ENCODE peak calls at places on chromosome 15, in eight cellular contexts. One of them, this sample, is unnamed. For H3K36me3, the result is how much of the 10 kb centered on the place peaks cover.

GRCh38 chr15:73075151-73075859 is 23.0 kb downstream of the NEO1 start:
- DNase-seq in astrocyte: no peak
- DNase-seq in GM23248: peak
- DNase-seq in H1: no peak
- DNase-seq in IMR-90: no peak
- DNase-seq in neural progenitor cell: no peak
- DNase-seq in mesenchymal stem cell: no peak
- DNase-seq in fibroblast of lung: peak
- DNase-seq in this sample: peak

GRCh38 chr15:58475573-58476524 is 44.1 kb downstream of the LIPC start:
- DNase-seq in mesenchymal stem cell: peak
- DNase-seq in neural progenitor cell: peak
- DNase-seq in H1: no peak
- DNase-seq in astrocyte: peak
- DNase-seq in IMR-90: peak
- DNase-seq in fibroblast of lung: peak
- DNase-seq in GM23248: peak
- DNase-seq in this sample: peak

GRCh38 chr15:58797505-58797904 is 26.4 kb downstream of the MINDY2 start:
- DNase-seq in neural progenitor cell: no peak
- DNase-seq in GM23248: no peak
- DNase-seq in IMR-90: no peak
- DNase-seq in mesenchymal stem cell: no peak
- DNase-seq in astrocyte: no peak
- DNase-seq in fibroblast of lung: no peak
- DNase-seq in H1: no peak
- DNase-seq in this sample: no peak

GRCh38 chr15:51223771-51224229 is 114.6 kb downstream of the CYP19A1 start:
- DNase-seq in mesenchymal stem cell: peak
- DNase-seq in GM23248: peak
- DNase-seq in neural progenitor cell: no peak
- DNase-seq in IMR-90: peak
- DNase-seq in H1: no peak
- DNase-seq in fibroblast of lung: peak
- DNase-seq in astrocyte: peak
- DNase-seq in this sample: peak

GRCh38 chr15:70466895-70467529 is 296.3 kb downstream of the UACA start:
- DNase-seq in GM23248: peak
- DNase-seq in neural progenitor cell: peak
- DNase-seq in astrocyte: peak
- DNase-seq in mesenchymal stem cell: peak
- DNase-seq in IMR-90: peak
- DNase-seq in fibroblast of lung: peak
- DNase-seq in H1: peak
- DNase-seq in this sample: peak

GRCh38 chr15:78446551-78446950 is 8.5 kb downstream of the IREB2 start:
- DNase-seq in astrocyte: no peak
- DNase-seq in IMR-90: no peak
- DNase-seq in GM23248: no peak
- DNase-seq in fibroblast of lung: no peak
- DNase-seq in mesenchymal stem cell: no peak
- DNase-seq in H1: no peak
- DNase-seq in neural progenitor cell: no peak
- DNase-seq in this sample: no peak

GRCh38 chr15:45162771-45163507 is 24.8 kb downstream of the SHF start:
- DNase-seq in GM23248: peak
- DNase-seq in mesenchymal stem cell: peak
- DNase-seq in fibroblast of lung: peak
- DNase-seq in H1: peak
- DNase-seq in neural progenitor cell: peak
- DNase-seq in IMR-90: peak
- DNase-seq in astrocyte: peak
- DNase-seq in this sample: peak

GRCh38 chr15:71109130-71109529 is 6.1 kb upstream of the THSD4 start:
- DNase-seq in astrocyte: peak
- DNase-seq in IMR-90: peak
- DNase-seq in GM23248: peak
- DNase-seq in fibroblast of lung: peak
- DNase-seq in neural progenitor cell: no peak
- DNase-seq in H1: no peak
- DNase-seq in mesenchymal stem cell: peak
- DNase-seq in this sample: peak

GRCh38 chr15:71112429-71112828 is 2.8 kb upstream of the THSD4 start:
- DNase-seq in H1: no peak
- DNase-seq in astrocyte: peak
- DNase-seq in IMR-90: peak
- DNase-seq in GM23248: no peak
- DNase-seq in neural progenitor cell: no peak
- DNase-seq in mesenchymal stem cell: no peak
- DNase-seq in fibroblast of lung: peak
- DNase-seq in this sample: no peak

GRCh38 chr15:77402740-77403379 is 17.0 kb downstream of the PEAK1 start:
- DNase-seq in H1: no peak
- DNase-seq in neural progenitor cell: no peak
- DNase-seq in fibroblast of lung: peak
- DNase-seq in astrocyte: peak
- DNase-seq in GM23248: peak
- DNase-seq in IMR-90: peak
- DNase-seq in mesenchymal stem cell: peak
- DNase-seq in this sample: peak

GRCh38 chr15:31084176-31084575 is 17.3 kb downstream of the TRPM1 start:
- DNase-seq in GM23248: no peak
- DNase-seq in H1: no peak
- DNase-seq in astrocyte: no peak
- DNase-seq in neural progenitor cell: no peak
- DNase-seq in mesenchymal stem cell: no peak
- DNase-seq in IMR-90: no peak
- DNase-seq in fibroblast of lung: no peak
- DNase-seq in this sample: no peak

GRCh38 chr15:73388256-73388781 is 19.6 kb upstream of the HCN4 start:
- DNase-seq in GM23248: peak
- DNase-seq in IMR-90: peak
- DNase-seq in H1: no peak
- DNase-seq in mesenchymal stem cell: peak
- DNase-seq in astrocyte: peak
- DNase-seq in neural progenitor cell: no peak
- DNase-seq in fibroblast of lung: peak
- DNase-seq in this sample: peak

GRCh38 chr15:63727542-63727941 is 106.2 kb downstream of the HERC1 start:
- DNase-seq in astrocyte: no peak
- DNase-seq in mesenchymal stem cell: no peak
- DNase-seq in H1: no peak
- DNase-seq in IMR-90: no peak
- DNase-seq in fibroblast of lung: no peak
- DNase-seq in neural progenitor cell: peak
- DNase-seq in GM23248: no peak
- DNase-seq in this sample: no peak

GRCh38 chr15:85047271-85047948 is 65.8 kb downstream of the PDE8A start:
- DNase-seq in H1: no peak
- DNase-seq in IMR-90: peak
- DNase-seq in mesenchymal stem cell: peak
- DNase-seq in astrocyte: peak
- DNase-seq in GM23248: peak
- DNase-seq in neural progenitor cell: no peak
- DNase-seq in fibroblast of lung: peak
- DNase-seq in this sample: peak

GRCh38 chr15:39282663-39283208 is 298.1 kb upstream of the THBS1 start:
- DNase-seq in H1: no peak
- DNase-seq in neural progenitor cell: no peak
- DNase-seq in mesenchymal stem cell: no peak
- DNase-seq in IMR-90: no peak
- DNase-seq in astrocyte: no peak
- DNase-seq in GM23248: peak
- DNase-seq in fibroblast of lung: no peak
- DNase-seq in this sample: peak

GRCh38 chr15:25679964-25680658 is 183.0 kb downstream of the ATP10A start:
- DNase-seq in GM23248: no peak
- DNase-seq in fibroblast of lung: no peak
- DNase-seq in mesenchymal stem cell: no peak
- DNase-seq in neural progenitor cell: no peak
- DNase-seq in IMR-90: no peak
- DNase-seq in astrocyte: no peak
- DNase-seq in H1: no peak
- DNase-seq in this sample: no peak

GRCh38 chr15:72961326-72961725 is 90.9 kb upstream of the NEO1 start:
- DNase-seq in astrocyte: no peak
- DNase-seq in mesenchymal stem cell: no peak
- DNase-seq in H1: no peak
- DNase-seq in IMR-90: no peak
- DNase-seq in fibroblast of lung: no peak
- DNase-seq in neural progenitor cell: no peak
- DNase-seq in GM23248: no peak
- DNase-seq in this sample: no peak

DNA sequence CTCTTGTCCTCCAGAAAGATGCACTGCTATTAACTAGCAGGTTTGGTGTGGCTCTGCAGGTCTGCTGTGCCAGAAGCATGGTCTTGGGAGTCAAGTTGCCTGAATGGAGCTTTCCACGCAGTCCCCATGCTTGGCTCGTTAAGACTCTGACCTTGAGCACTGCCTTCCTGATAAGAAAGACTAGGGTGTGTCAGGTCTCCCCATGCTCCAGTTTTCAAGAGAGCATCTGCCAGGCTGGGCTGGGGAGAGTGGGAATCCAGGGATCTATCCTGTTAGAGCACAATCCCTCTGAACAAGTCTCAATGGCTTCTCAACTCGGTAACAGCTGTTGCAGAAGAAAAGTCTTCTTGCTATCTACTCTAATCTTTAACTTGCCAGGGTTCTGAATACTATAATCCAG is 98.2 kb downstream of the TJP1 start:
- DNase-seq in fibroblast of lung: no peak
- DNase-seq in neural progenitor cell: no peak
- DNase-seq in IMR-90: no peak
- DNase-seq in GM23248: no peak
- DNase-seq in astrocyte: no peak
- DNase-seq in H1: no peak
- DNase-seq in mesenchymal stem cell: no peak
- DNase-seq in this sample: no peak
- H3K36me3 ChIP-seq in fibroblast of lung: under half
- H3K36me3 ChIP-seq in neural progenitor cell: half or more
- H3K36me3 ChIP-seq in IMR-90: half or more
- H3K36me3 ChIP-seq in GM23248: half or more
- H3K36me3 ChIP-seq in astrocyte: half or more
- H3K36me3 ChIP-seq in H1: half or more
- H3K36me3 ChIP-seq in mesenchymal stem cell: under half
- H3K36me3 ChIP-seq in this sample: half or more

GRCh38 chr15:67833504-67834248 is 6.2 kb downstream of the RNU6-1 start:
- DNase-seq in IMR-90: no peak
- DNase-seq in H1: peak
- DNase-seq in GM23248: peak
- DNase-seq in neural progenitor cell: peak
- DNase-seq in fibroblast of lung: no peak
- DNase-seq in mesenchymal stem cell: peak
- DNase-seq in astrocyte: no peak
- DNase-seq in this sample: peak

GRCh38 chr15:67834249-67834592 is 5.6 kb downstream of the RNU6-1 start:
- DNase-seq in neural progenitor cell: no peak
- DNase-seq in GM23248: no peak
- DNase-seq in astrocyte: no peak
- DNase-seq in mesenchymal stem cell: no peak
- DNase-seq in IMR-90: no peak
- DNase-seq in H1: no peak
- DNase-seq in fibroblast of lung: no peak
- DNase-seq in this sample: no peak

GRCh38 chr15:67832031-67832551 is 6.8 kb downstream of the SKOR1 start:
- DNase-seq in IMR-90: peak
- DNase-seq in fibroblast of lung: no peak
- DNase-seq in neural progenitor cell: peak
- DNase-seq in GM23248: peak
- DNase-seq in H1: peak
- DNase-seq in mesenchymal stem cell: no peak
- DNase-seq in astrocyte: no peak
- DNase-seq in this sample: peak

GRCh38 chr15:67831363-67831762 is 6.1 kb downstream of the SKOR1 start:
- DNase-seq in mesenchymal stem cell: no peak
- DNase-seq in IMR-90: no peak
- DNase-seq in GM23248: no peak
- DNase-seq in fibroblast of lung: no peak
- DNase-seq in astrocyte: no peak
- DNase-seq in H1: peak
- DNase-seq in neural progenitor cell: no peak
- DNase-seq in this sample: no peak

GRCh38 chr15:67832965-67833503 is 6.8 kb downstream of the RNU6-1 start:
- DNase-seq in astrocyte: no peak
- DNase-seq in mesenchymal stem cell: no peak
- DNase-seq in neural progenitor cell: peak
- DNase-seq in H1: peak
- DNase-seq in fibroblast of lung: no peak
- DNase-seq in IMR-90: no peak
- DNase-seq in GM23248: no peak
- DNase-seq in this sample: no peak
- H3K9ac ChIP-seq in astrocyte: no peak
- H3K9ac ChIP-seq in mesenchymal stem cell: no peak
- H3K9ac ChIP-seq in neural progenitor cell: no peak
- H3K9ac ChIP-seq in H1: no peak
- H3K9ac ChIP-seq in fibroblast of lung: no peak
- H3K9ac ChIP-seq in IMR-90: no peak
- H3K9ac ChIP-seq in GM23248: no peak
- H3K9ac ChIP-seq in this sample: no peak

DNA sequence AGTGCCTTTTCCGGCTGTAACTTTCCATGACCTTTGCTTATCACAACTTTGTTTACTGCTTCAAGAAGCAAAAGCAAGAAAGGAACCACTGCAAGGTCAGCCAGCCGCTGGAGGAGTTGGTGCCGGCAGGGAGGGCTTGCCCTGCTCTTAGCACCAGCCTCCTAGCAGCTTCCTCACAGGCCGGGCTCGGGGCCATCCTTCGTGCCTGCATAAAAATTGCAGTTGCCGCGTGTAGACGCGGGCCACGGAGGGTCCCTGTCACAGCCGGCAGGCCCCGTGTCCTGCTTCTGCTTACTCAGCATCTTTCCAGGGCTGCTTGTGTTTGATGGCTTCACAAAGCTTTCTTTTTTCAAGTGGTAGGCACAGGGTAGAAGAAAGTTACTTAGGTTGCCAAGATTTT is 84.4 kb downstream of the PGPEP1L start:
- DNase-seq in mesenchymal stem cell: no peak
- DNase-seq in H1: no peak
- DNase-seq in fibroblast of lung: no peak
- DNase-seq in IMR-90: no peak
- DNase-seq in astrocyte: no peak
- DNase-seq in neural progenitor cell: no peak
- DNase-seq in GM23248: no peak
- DNase-seq in this sample: no peak
- H3K36me3 ChIP-seq in mesenchymal stem cell: half or more
- H3K36me3 ChIP-seq in H1: half or more
- H3K36me3 ChIP-seq in fibroblast of lung: under half
- H3K36me3 ChIP-seq in IMR-90: half or more
- H3K36me3 ChIP-seq in astrocyte: under half
- H3K36me3 ChIP-seq in neural progenitor cell: under half
- H3K36me3 ChIP-seq in GM23248: under half
- H3K36me3 ChIP-seq in this sample: under half

DNA sequence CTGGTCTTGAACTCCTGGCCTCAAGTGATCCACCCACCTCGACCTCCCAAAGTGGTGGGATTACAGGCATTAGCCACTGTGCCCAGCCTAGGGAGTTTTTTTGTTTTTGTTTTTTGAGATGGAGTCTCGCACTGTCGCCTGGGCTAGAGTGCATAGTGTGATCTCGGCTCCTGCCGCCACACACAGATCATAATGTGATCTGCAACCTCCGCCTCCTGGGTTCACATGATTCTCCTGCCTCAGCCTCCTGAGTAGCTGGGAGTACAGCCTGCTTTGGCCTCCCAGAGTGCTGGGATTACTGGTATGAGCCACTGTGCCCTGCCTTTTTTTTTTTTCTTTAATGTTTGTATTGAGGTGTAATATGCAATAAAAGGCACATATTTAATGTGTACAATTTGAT is 78.2 kb downstream of the SMAD3 start:
- DNase-seq in neural progenitor cell: no peak
- DNase-seq in fibroblast of lung: no peak
- DNase-seq in mesenchymal stem cell: peak
- DNase-seq in astrocyte: no peak
- DNase-seq in IMR-90: no peak
- DNase-seq in GM23248: no peak
- DNase-seq in H1: no peak
- DNase-seq in this sample: no peak
- H3K9ac ChIP-seq in neural progenitor cell: no peak
- H3K9ac ChIP-seq in fibroblast of lung: no peak
- H3K9ac ChIP-seq in mesenchymal stem cell: peak
- H3K9ac ChIP-seq in astrocyte: peak
- H3K9ac ChIP-seq in IMR-90: no peak
- H3K9ac ChIP-seq in GM23248: peak
- H3K9ac ChIP-seq in H1: no peak
- H3K9ac ChIP-seq in this sample: no peak

This sample was measured in adipocyte.